ENCODE peak calls at places on chromosomes 13 and 19, in five cellular contexts. D, W, G, F and H are unnamed samples.

GRCh38 chr19:35715981-35716734 is 1.6 kb upstream of the KMT2B start:
- DNase-seq in D (peak), W (no peak), G (peak), F (no peak), H (peak)

GRCh38 chr13:99542788-99543406 is 41.6 kb downstream of the TM9SF2 start:
- DNase-seq in D (no peak), W (no peak), G (no peak), F (no peak), H (no peak)

GRCh38 chr19:56663931-56664500 is 7.5 kb downstream of the ZNF835 start:
- DNase-seq in D (no peak), W (no peak), G (no peak), F (no peak), H (no peak)

GRCh38 chr13:50514249-50514648 is 329.2 kb downstream of the DLEU7 start:
- DNase-seq in D (no peak), W (no peak), G (no peak), F (no peak), H (no peak)

GRCh38 chr19:14473073-14473790 is 1.9 kb downstream of the PTGER1 start:
- DNase-seq in D (peak), W (no peak), G (no peak), F (peak), H (no peak)

GRCh38 chr19:389246-389934 is 19.6 kb downstream of the C2CD4C start:
- DNase-seq in D (no peak), W (no peak), G (no peak), F (no peak), H (no peak)

GRCh38 chr13:30561506-30561905 is 56.2 kb upstream of the USPL1 start:
- DNase-seq in D (no peak), W (no peak), G (no peak), F (no peak), H (no peak)

GRCh38 chr19:15187026-15188007 is 13.5 kb downstream of the NOTCH3 start:
- DNase-seq in D (peak), W (no peak), G (peak), F (no peak), H (no peak)

GRCh38 chr13:111461445-111462149 is 141.2 kb downstream of the TEX29 start:
- DNase-seq in D (no peak), W (no peak), G (no peak), F (no peak), H (no peak)

GRCh38 chr13:101398920-101399319 is 17.4 kb downstream of the NALCN start:
- DNase-seq in D (no peak), W (no peak), G (no peak), F (no peak), H (no peak)